ENCODE peak calls at places on chromosomes 3 and 15, in four cellular contexts. K, C, L and U are unnamed samples.
A peak's percentile ranks its signal among the peaks of the same experiment; 100 is the strongest.

GRCh38 chr15:47599806-47600205 is 117.5 kb upstream of the SEMA6D start:
- DNase-seq in K (no peak), C (no peak), L (no peak), U (no peak)

GRCh38 chr3:142444343-142444742 is 3.5 kb downstream of the XRN1 start:
- DNase-seq in K (no peak), C (no peak), L (no peak), U (no peak)

GRCh38 chr15:25240461-25241021 is 198.3 kb downstream of the UBE3A start:
- DNase-seq in K (peak; percentile 58), C (no peak), L (peak; percentile 15), U (no peak)

GRCh38 chr3:107421170-107421792 is 44.0 kb downstream of the CCDC54 start:
- DNase-seq in K (no peak), C (peak; percentile 85), L (no peak), U (no peak)

GRCh38 chr15:55186331-55186730 is 10.4 kb downstream of the RSL24D1 start:
- DNase-seq in K (no peak), C (no peak), L (no peak), U (no peak)

GRCh38 chr15:30896211-30896606 is 7.5 kb upstream of the FAN1 start:
- DNase-seq in K (no peak), C (no peak), L (no peak), U (no peak)

GRCh38 chr15:85407421-85408269 is 27.2 kb downstream of the AKAP13 start:
- DNase-seq in K (no peak), C (peak; percentile 76), L (no peak), U (no peak)

GRCh38 chr3:105860649-105861048 is 8.2 kb downstream of the CBLB start:
- DNase-seq in K (no peak), C (no peak), L (no peak), U (no peak)

GRCh38 chr3:155889212-155889611 is 18.8 kb downstream of the GMPS start:
- DNase-seq in K (no peak), C (no peak), L (no peak), U (no peak)

GRCh38 chr3:149765762-149766334 is 13.6 kb upstream of the COMMD2 start:
- DNase-seq in K (no peak), C (peak; percentile 61), L (no peak), U (no peak)

GRCh38 chr15:66730168-66731014 is 28.4 kb downstream of the SMAD6 start:
- DNase-seq in K (peak; percentile 49), C (no peak), L (no peak), U (no peak)

GRCh38 chr3:146803746-146804145 is 198.6 kb upstream of the PLSCR5 start:
- DNase-seq in K (no peak), C (peak; percentile 69), L (no peak), U (no peak)

GRCh38 chr3:155745795-155746550 is 1.1 kb upstream of the PLCH1 start:
- DNase-seq in K (no peak), C (peak; percentile 10), L (peak; percentile 31), U (no peak)

GRCh38 chr15:56929389-56929788 is 10.9 kb downstream of the TCF12 start:
- DNase-seq in K (no peak), C (peak; percentile 17), L (no peak), U (no peak)

GRCh38 chr3:8970971-8971589 is 7.8 kb upstream of the RAD18 start:
- DNase-seq in K (no peak), C (peak; percentile 77), L (no peak), U (no peak)

GRCh38 chr3:125262155-125262554 is 49.6 kb upstream of the SLC12A8 start:
- DNase-seq in K (no peak), C (peak; percentile 25), L (no peak), U (no peak)

GRCh38 chr3:39750677-39751076 is 58.7 kb upstream of the MYRIP start:
- DNase-seq in K (no peak), C (no peak), L (no peak), U (no peak)

GRCh38 chr3:49867871-49868321 is 1.8 kb downstream of the CAMKV start:
- DNase-seq in K (no peak), C (peak; percentile 60), L (no peak), U (no peak)

GRCh38 chr3:86984271-86984670 is 6.7 kb downstream of the VGLL3 start:
- DNase-seq in K (no peak), C (peak; percentile 64), L (no peak), U (no peak)

GRCh38 chr3:120816728-120817127 is 74.2 kb downstream of the GTF2E1 start:
- DNase-seq in K (no peak), C (no peak), L (no peak), U (no peak)

GRCh38 chr3:49984424-49984823 is 44.5 kb downstream of the RBM6 start:
- DNase-seq in K (no peak), C (no peak), L (no peak), U (no peak)

GRCh38 chr15:48292458-48292857 is 38.8 kb upstream of the DUT start:
- DNase-seq in K (no peak), C (no peak), L (no peak), U (no peak)

GRCh38 chr3:65811050-65811766 is 227.5 kb downstream of the MAGI1 start:
- DNase-seq in K (no peak), C (peak; percentile 70), L (no peak), U (no peak)

GRCh38 chr3:100402150-100402706 is 889 bp downstream of the LNP1 start:
- DNase-seq in K (no peak), C (peak; percentile 51), L (no peak), U (no peak)